ENCODE peak calls at places on chromosomes 16 and 17, in nine cellular contexts. S is skeletal muscle cell; N is T-cell; L is amniotic epithelial cell; Z is tibial nerve; D is activated T-cell treated with anti-CD3 and anti-CD28 coated beads, Interleukin-2, amount 50 U/mL, for 4 hours; W is GM13976; F is HTR-8/SVneo; B is cardiac septum. O is an unnamed sample.

GRCh38 chr17:44905006-44906000 is 6.1 kb upstream of the EFTUD2 start:
- DNase-seq in S (no peak), W (no peak), B (no peak), F (no peak), N (no peak), L (no peak), D (no peak), Z (no peak), O (no peak)

GRCh38 chr17:82124101-82124500 is 26.1 kb upstream of the FASN start:
- DNase-seq in L (no peak), D (no peak), F (no peak), N (no peak), S (no peak), B (no peak), Z (no peak), W (no peak), O (no peak)

GRCh38 chr17:55278173-55278748 is 13.5 kb downstream of the HLF start:
- DNase-seq in N (no peak), Z (no peak), F (no peak), S (no peak), W (no peak), D (no peak), L (no peak), B (no peak), O (no peak)

GRCh38 chr16:66161942-66162341 is 204.5 kb upstream of the CDH5 start:
- DNase-seq in N (no peak), F (no peak), Z (no peak), B (no peak), S (no peak), L (no peak), D (no peak), W (no peak), O (no peak)

GRCh38 chr16:27572711-27573110 is 22.8 kb downstream of the KATNIP start:
- DNase-seq in F (no peak), D (no peak), Z (peak; percentile 34), W (no peak), S (no peak), B (no peak), L (peak; percentile 27), N (no peak), O (no peak)

GRCh38 chr17:76262732-76263344 is 2.3 kb upstream of the UBALD2 start:
- DNase-seq in Z (no peak), N (no peak), F (no peak), S (no peak), L (no peak), W (peak; percentile 64), D (no peak), B (no peak), O (no peak)

GRCh38 chr17:74677558-74678466 is 34.9 kb downstream of the CD300LF start:
- DNase-seq in S (no peak), W (no peak), D (no peak), L (peak; percentile 86), N (no peak), B (no peak), F (no peak), Z (no peak), O (no peak)

GRCh38 chr17:59767176-59767575 is 59.7 kb downstream of the VMP1 start:
- DNase-seq in B (no peak), Z (no peak), F (no peak), L (no peak), S (no peak), D (no peak), N (no peak), W (no peak), O (no peak)

GRCh38 chr17:82200743-82201497 is 11.7 kb downstream of the CCDC57 start:
- DNase-seq in N (peak; percentile 75), L (peak; percentile 79), F (no peak), Z (no peak), D (peak; percentile 48), B (no peak), S (no peak), W (no peak), O (no peak)

GRCh38 chr17:21678451-21679081 is 13.8 kb upstream of the KCNJ18 start:
- DNase-seq in Z (no peak), S (no peak), F (no peak), N (no peak), L (no peak), D (no peak), B (peak; percentile 54), W (no peak), O (no peak)